ENCODE peak calls at places on chromosomes 11 and 22, in six cellular contexts. M is MV-4-11, T is cardiac fibroblast, W is T1000, Y is H1, E is putamen. J is an unnamed sample.

GRCh38 chr11:108009497-108010360 is 1.0 kb downstream of the CUL5 start:
- DNase-seq in M (no peak), T (no peak), W (no peak), Y (no peak), E (peak), J (no peak)

GRCh38 chr11:94754819-94755218 is 13.3 kb upstream of the AMOTL1 start:
- DNase-seq in M (no peak), T (no peak), W (no peak), Y (no peak), E (no peak), J (no peak)

GRCh38 chr11:94938399-94939055 is 34.8 kb downstream of the CWC15 start:
- DNase-seq in M (no peak), T (peak), W (no peak), Y (no peak), E (peak), J (no peak)

GRCh38 chr22:24542641-24543040 is 12.3 kb downstream of the GUCD1 start:
- DNase-seq in M (no peak), T (no peak), W (no peak), Y (no peak), E (no peak), J (no peak)

GRCh38 chr22:24554316-24555159 is at the start of gene GUCD1:
- DNase-seq in M (peak), T (peak), W (no peak), Y (no peak), E (no peak), J (no peak)

GRCh38 chr11:31499576-31500178 is 9.7 kb downstream of the IMMP1L start:
- DNase-seq in M (no peak), T (peak), W (no peak), Y (no peak), E (no peak), J (no peak)

GRCh38 chr22:25362215-25362882 is 142.9 kb downstream of the CRYBB2 start:
- DNase-seq in M (peak), T (peak), W (no peak), Y (no peak), E (peak), J (no peak)

GRCh38 chr22:39994566-39995345 is at the start of gene FAM83F:
- DNase-seq in M (no peak), T (no peak), W (no peak), Y (no peak), E (no peak), J (no peak)

GRCh38 chr22:39997939-39998726 is 3.4 kb downstream of the FAM83F start:
- DNase-seq in M (no peak), T (peak), W (no peak), Y (no peak), E (no peak), J (no peak)

GRCh38 chr11:108289699-108290098 is 66.8 kb downstream of the ATM start:
- DNase-seq in M (no peak), T (no peak), W (no peak), Y (no peak), E (no peak), J (no peak)

GRCh38 chr22:20206709-20207215 is 55.9 kb upstream of the CCDC188 start:
- DNase-seq in M (no peak), T (peak), W (no peak), Y (no peak), E (no peak), J (no peak)

GRCh38 chr22:50440544-50441249 is 34.1 kb downstream of the SBF1 start:
- DNase-seq in M (no peak), T (no peak), W (no peak), Y (no peak), E (no peak), J (no peak)

J was measured in NCI-H1048.